ENCODE peak calls at places on chromosomes 12 and 14, in six cellular contexts. W, E, C, K, M and J are unnamed samples.
A peak's percentile ranks its signal among the peaks of the same experiment; 100 is the strongest.

GRCh38 chr12:111150476-111150875 is 218.4 kb downstream of the PHETA1 start:
- DNase-seq in M (no peak), C (no peak), W (no peak), E (no peak), K (no peak), J (no peak)

GRCh38 chr12:125064492-125064891 is 743 bp upstream of the AACS start:
- DNase-seq in C (no peak), M (no peak), K (no peak), E (no peak), W (no peak), J (peak; percentile 70)

GRCh38 chr12:70277973-70278372 is 34.7 kb downstream of the CNOT2 start:
- DNase-seq in C (no peak), M (no peak), E (no peak), W (no peak), K (no peak), J (no peak)

GRCh38 chr14:67420102-67420739 is 8.3 kb upstream of the PLEK2 start:
- DNase-seq in E (no peak), W (no peak), M (peak; percentile 64), K (no peak), C (peak; percentile 85), J (peak; percentile 78)

GRCh38 chr14:64722842-64723447 is 18.7 kb downstream of the PLEKHG3 start:
- DNase-seq in E (no peak), M (no peak), C (no peak), W (no peak), K (no peak), J (no peak)

GRCh38 chr14:79659995-79660975 is 551.0 kb downstream of the DIO2 start:
- DNase-seq in W (no peak), K (no peak), M (no peak), C (no peak), E (no peak), J (peak; percentile 42)

GRCh38 chr12:66000958-66001357 is 129.6 kb downstream of the LLPH start:
- DNase-seq in M (no peak), K (no peak), C (no peak), W (no peak), E (no peak), J (no peak)

GRCh38 chr14:87205811-87206210 is 787.2 kb downstream of the GALC start:
- DNase-seq in E (no peak), K (no peak), M (peak; percentile 5), W (no peak), C (no peak), J (no peak)

GRCh38 chr12:89385965-89386537 is 33.8 kb upstream of the DUSP6 start:
- DNase-seq in E (no peak), W (no peak), M (no peak), K (no peak), C (no peak), J (no peak)

GRCh38 chr12:21891763-21892217 is 49.4 kb downstream of the ABCC9 start:
- DNase-seq in K (peak; percentile 40), M (no peak), C (no peak), E (peak; percentile 76), W (no peak), J (no peak)

GRCh38 chr14:36942522-36943245 is 229.7 kb downstream of the SLC25A21 start:
- DNase-seq in W (peak; percentile 6), C (no peak), M (no peak), E (no peak), K (no peak), J (no peak)

GRCh38 chr14:75467763-75468162 is 39.9 kb downstream of the JDP2 start:
- DNase-seq in W (no peak), M (no peak), E (no peak), C (no peak), K (no peak), J (peak; percentile 33)